ENCODE peak calls at places on chromosomes 3 and 15, in nine cellular contexts. One of them, this sample, is unnamed. For H3K4me1 and H3K36me3, the result is how much of the 10 kb centered on the place peaks cover.

GRCh38 chr3:57006048-57006709 is 54.3 kb upstream of the SPATA12 start:
- DNase-seq in GM23248: no peak
- DNase-seq in SK-N-SH: no peak
- DNase-seq in ovary: no peak
- DNase-seq in endodermal cell: no peak
- DNase-seq in breast epithelium: no peak
- DNase-seq in MM.1S: no peak
- DNase-seq in tibial artery: no peak
- DNase-seq in heart left ventricle: no peak
- DNase-seq in this sample: no peak

GRCh38 chr3:138774529-138775253 is 60.0 kb downstream of the PIK3CB start:
- DNase-seq in heart left ventricle: peak
- DNase-seq in ovary: no peak
- DNase-seq in breast epithelium: peak
- DNase-seq in MM.1S: peak
- DNase-seq in endodermal cell: no peak
- DNase-seq in GM23248: peak
- DNase-seq in tibial artery: peak
- DNase-seq in SK-N-SH: peak
- DNase-seq in this sample: peak

GRCh38 chr3:192026656-192027055 is 565.7 kb downstream of the PYDC2 start:
- DNase-seq in MM.1S: no peak
- DNase-seq in heart left ventricle: no peak
- DNase-seq in endodermal cell: no peak
- DNase-seq in GM23248: no peak
- DNase-seq in breast epithelium: no peak
- DNase-seq in ovary: no peak
- DNase-seq in tibial artery: no peak
- DNase-seq in SK-N-SH: no peak
- DNase-seq in this sample: no peak

GRCh38 chr15:95295311-95295710 is 1035.2 kb upstream of the NR2F2 start:
- DNase-seq in GM23248: no peak
- DNase-seq in heart left ventricle: no peak
- DNase-seq in ovary: no peak
- DNase-seq in breast epithelium: no peak
- DNase-seq in SK-N-SH: no peak
- DNase-seq in MM.1S: no peak
- DNase-seq in tibial artery: no peak
- DNase-seq in endodermal cell: no peak
- DNase-seq in this sample: no peak

GRCh38 chr3:152595975-152596832 is 238.7 kb upstream of the P2RY1 start:
- DNase-seq in heart left ventricle: peak
- DNase-seq in ovary: peak
- DNase-seq in SK-N-SH: no peak
- DNase-seq in MM.1S: peak
- DNase-seq in GM23248: peak
- DNase-seq in endodermal cell: no peak
- DNase-seq in tibial artery: peak
- DNase-seq in breast epithelium: no peak
- DNase-seq in this sample: peak

GRCh38 chr3:126679831-126680677 is 24.0 kb upstream of the CHCHD6 start:
- DNase-seq in SK-N-SH: peak
- DNase-seq in tibial artery: no peak
- DNase-seq in breast epithelium: peak
- DNase-seq in endodermal cell: no peak
- DNase-seq in heart left ventricle: no peak
- DNase-seq in MM.1S: no peak
- DNase-seq in ovary: no peak
- DNase-seq in GM23248: peak
- DNase-seq in this sample: no peak

GRCh38 chr3:71376911-71377310 is 206.6 kb downstream of the FOXP1 start:
- DNase-seq in GM23248: no peak
- DNase-seq in endodermal cell: no peak
- DNase-seq in breast epithelium: no peak
- DNase-seq in heart left ventricle: no peak
- DNase-seq in SK-N-SH: no peak
- DNase-seq in ovary: no peak
- DNase-seq in tibial artery: no peak
- DNase-seq in MM.1S: no peak
- DNase-seq in this sample: no peak

GRCh38 chr3:70849911-70850699 is 537.7 kb upstream of the MDFIC2 start:
- DNase-seq in endodermal cell: no peak
- DNase-seq in GM23248: peak
- DNase-seq in ovary: peak
- DNase-seq in MM.1S: no peak
- DNase-seq in tibial artery: no peak
- DNase-seq in heart left ventricle: no peak
- DNase-seq in SK-N-SH: no peak
- DNase-seq in breast epithelium: no peak
- DNase-seq in this sample: peak

GRCh38 chr15:78249131-78249530 is 14.8 kb upstream of the ACSBG1 start:
- DNase-seq in GM23248: no peak
- DNase-seq in heart left ventricle: no peak
- DNase-seq in ovary: no peak
- DNase-seq in SK-N-SH: no peak
- DNase-seq in tibial artery: no peak
- DNase-seq in endodermal cell: no peak
- DNase-seq in breast epithelium: no peak
- DNase-seq in MM.1S: no peak
- DNase-seq in this sample: no peak

GRCh38 chr3:28042095-28042635 is 199.3 kb upstream of the CMC1 start:
- DNase-seq in tibial artery: no peak
- DNase-seq in breast epithelium: no peak
- DNase-seq in MM.1S: no peak
- DNase-seq in SK-N-SH: no peak
- DNase-seq in ovary: no peak
- DNase-seq in heart left ventricle: no peak
- DNase-seq in endodermal cell: no peak
- DNase-seq in GM23248: no peak
- DNase-seq in this sample: no peak

GRCh38 chr3:175107231-175107630 is 248.1 kb downstream of the NAALADL2 start:
- DNase-seq in tibial artery: no peak
- DNase-seq in GM23248: no peak
- DNase-seq in MM.1S: no peak
- DNase-seq in endodermal cell: no peak
- DNase-seq in SK-N-SH: no peak
- DNase-seq in heart left ventricle: no peak
- DNase-seq in breast epithelium: no peak
- DNase-seq in ovary: no peak
- DNase-seq in this sample: no peak

GRCh38 chr3:193297421-193297820 is 56.4 kb downstream of the PLAAT1 start:
- DNase-seq in MM.1S: no peak
- DNase-seq in GM23248: peak
- DNase-seq in tibial artery: no peak
- DNase-seq in breast epithelium: no peak
- DNase-seq in ovary: no peak
- DNase-seq in endodermal cell: no peak
- DNase-seq in heart left ventricle: no peak
- DNase-seq in SK-N-SH: no peak
- DNase-seq in this sample: no peak

GRCh38 chr15:51121118-51121517 is 26.4 kb upstream of the TNFAIP8L3 start:
- DNase-seq in breast epithelium: no peak
- DNase-seq in heart left ventricle: no peak
- DNase-seq in MM.1S: no peak
- DNase-seq in GM23248: peak
- DNase-seq in endodermal cell: no peak
- DNase-seq in tibial artery: peak
- DNase-seq in ovary: peak
- DNase-seq in SK-N-SH: no peak
- DNase-seq in this sample: peak

GRCh38 chr3:149566296-149566945 is 91.4 kb downstream of the WWTR1 start:
- DNase-seq in heart left ventricle: no peak
- DNase-seq in breast epithelium: no peak
- DNase-seq in GM23248: peak
- DNase-seq in ovary: no peak
- DNase-seq in endodermal cell: no peak
- DNase-seq in tibial artery: no peak
- DNase-seq in SK-N-SH: no peak
- DNase-seq in MM.1S: no peak
- DNase-seq in this sample: no peak

DNA sequence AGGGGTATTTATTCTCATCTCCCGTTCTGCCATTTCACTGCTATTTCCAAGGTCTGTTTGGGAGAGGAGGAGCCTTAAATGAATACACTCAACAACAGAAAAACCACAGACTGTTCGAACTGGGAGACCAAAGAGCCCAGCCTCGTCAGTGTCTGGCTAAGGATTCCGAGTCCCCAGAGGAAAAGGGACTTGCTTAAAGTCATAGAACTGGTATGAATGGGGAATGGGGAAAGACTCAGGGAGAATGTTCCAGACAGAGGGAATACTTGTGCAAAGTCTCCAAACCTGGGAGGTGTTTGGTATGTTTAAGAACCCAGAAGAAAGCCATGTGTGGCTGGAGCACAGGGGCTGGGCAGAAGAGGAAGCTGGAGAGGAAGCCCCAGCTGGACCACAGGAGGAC is 46.9 kb downstream of the FAM43A start:
- DNase-seq in endodermal cell: no peak
- DNase-seq in heart left ventricle: no peak
- DNase-seq in tibial artery: no peak
- DNase-seq in ovary: no peak
- DNase-seq in GM23248: no peak
- DNase-seq in breast epithelium: no peak
- DNase-seq in SK-N-SH: no peak
- DNase-seq in MM.1S: no peak
- DNase-seq in this sample: no peak
- H3K4me1 ChIP-seq in endodermal cell: under half
- H3K4me1 ChIP-seq in heart left ventricle: under half
- H3K4me1 ChIP-seq in tibial artery: under half
- H3K4me1 ChIP-seq in ovary: under half
- H3K4me1 ChIP-seq in GM23248: under half
- H3K4me1 ChIP-seq in breast epithelium: under half
- H3K4me1 ChIP-seq in SK-N-SH: under half
- H3K4me1 ChIP-seq in MM.1S: under half
- H3K4me1 ChIP-seq in this sample: under half

GRCh38 chr3:12956316-12956660 is 114.9 kb upstream of the RPL32 start:
- DNase-seq in endodermal cell: no peak
- DNase-seq in breast epithelium: no peak
- DNase-seq in ovary: no peak
- DNase-seq in GM23248: no peak
- DNase-seq in SK-N-SH: no peak
- DNase-seq in MM.1S: no peak
- DNase-seq in heart left ventricle: peak
- DNase-seq in tibial artery: no peak
- DNase-seq in this sample: no peak

GRCh38 chr3:12957824-12958792 is 115.1 kb downstream of the IQSEC1 start:
- DNase-seq in SK-N-SH: no peak
- DNase-seq in GM23248: no peak
- DNase-seq in MM.1S: no peak
- DNase-seq in heart left ventricle: no peak
- DNase-seq in endodermal cell: no peak
- DNase-seq in tibial artery: no peak
- DNase-seq in breast epithelium: no peak
- DNase-seq in ovary: no peak
- DNase-seq in this sample: no peak

GRCh38 chr3:12959395-12959794 is 113.8 kb downstream of the IQSEC1 start:
- DNase-seq in ovary: no peak
- DNase-seq in GM23248: no peak
- DNase-seq in tibial artery: peak
- DNase-seq in MM.1S: no peak
- DNase-seq in endodermal cell: no peak
- DNase-seq in breast epithelium: no peak
- DNase-seq in heart left ventricle: no peak
- DNase-seq in SK-N-SH: no peak
- DNase-seq in this sample: no peak

GRCh38 chr3:12955651-12956315 is 114.4 kb upstream of the RPL32 start:
- DNase-seq in tibial artery: no peak
- DNase-seq in SK-N-SH: no peak
- DNase-seq in breast epithelium: no peak
- DNase-seq in ovary: no peak
- DNase-seq in GM23248: no peak
- DNase-seq in MM.1S: no peak
- DNase-seq in endodermal cell: no peak
- DNase-seq in heart left ventricle: peak
- DNase-seq in this sample: no peak

GRCh38 chr3:12957334-12957733 is 115.9 kb downstream of the IQSEC1 start:
- DNase-seq in ovary: no peak
- DNase-seq in heart left ventricle: no peak
- DNase-seq in breast epithelium: no peak
- DNase-seq in endodermal cell: no peak
- DNase-seq in tibial artery: no peak
- DNase-seq in MM.1S: no peak
- DNase-seq in GM23248: no peak
- DNase-seq in SK-N-SH: no peak
- DNase-seq in this sample: no peak
- H3K36me3 ChIP-seq in ovary: under half
- H3K36me3 ChIP-seq in heart left ventricle: under half
- H3K36me3 ChIP-seq in breast epithelium: under half
- H3K36me3 ChIP-seq in endodermal cell: under half
- H3K36me3 ChIP-seq in tibial artery: under half
- H3K36me3 ChIP-seq in MM.1S: under half
- H3K36me3 ChIP-seq in GM23248: under half
- H3K36me3 ChIP-seq in SK-N-SH: under half
- H3K36me3 ChIP-seq in this sample: under half

GRCh38 chr15:68812596-68813548 is 7.8 kb downstream of the ANP32A start:
- DNase-seq in tibial artery: no peak
- DNase-seq in heart left ventricle: no peak
- DNase-seq in ovary: no peak
- DNase-seq in breast epithelium: peak
- DNase-seq in SK-N-SH: no peak
- DNase-seq in endodermal cell: no peak
- DNase-seq in GM23248: peak
- DNase-seq in MM.1S: no peak
- DNase-seq in this sample: no peak
- H3K4me1 ChIP-seq in tibial artery: under half
- H3K4me1 ChIP-seq in heart left ventricle: half or more
- H3K4me1 ChIP-seq in ovary: under half
- H3K4me1 ChIP-seq in breast epithelium: under half
- H3K4me1 ChIP-seq in SK-N-SH: half or more
- H3K4me1 ChIP-seq in endodermal cell: under half
- H3K4me1 ChIP-seq in GM23248: under half
- H3K4me1 ChIP-seq in MM.1S: under half
- H3K4me1 ChIP-seq in this sample: under half

GRCh38 chr3:15723624-15723884 is 74.2 kb downstream of the ANKRD28 start:
- DNase-seq in tibial artery: no peak
- DNase-seq in ovary: no peak
- DNase-seq in GM23248: no peak
- DNase-seq in breast epithelium: no peak
- DNase-seq in endodermal cell: no peak
- DNase-seq in SK-N-SH: no peak
- DNase-seq in heart left ventricle: no peak
- DNase-seq in MM.1S: no peak
- DNase-seq in this sample: no peak

GRCh38 chr3:15726881-15727280 is 70.9 kb downstream of the ANKRD28 start:
- DNase-seq in GM23248: no peak
- DNase-seq in ovary: no peak
- DNase-seq in tibial artery: no peak
- DNase-seq in heart left ventricle: no peak
- DNase-seq in SK-N-SH: no peak
- DNase-seq in breast epithelium: no peak
- DNase-seq in endodermal cell: no peak
- DNase-seq in MM.1S: no peak
- DNase-seq in this sample: no peak

GRCh38 chr3:15726043-15726442 is 71.7 kb downstream of the ANKRD28 start:
- DNase-seq in endodermal cell: no peak
- DNase-seq in ovary: no peak
- DNase-seq in GM23248: peak
- DNase-seq in breast epithelium: no peak
- DNase-seq in SK-N-SH: no peak
- DNase-seq in MM.1S: no peak
- DNase-seq in tibial artery: no peak
- DNase-seq in heart left ventricle: no peak
- DNase-seq in this sample: no peak

GRCh38 chr3:15722877-15723623 is 74.7 kb downstream of the ANKRD28 start:
- DNase-seq in endodermal cell: no peak
- DNase-seq in GM23248: no peak
- DNase-seq in breast epithelium: no peak
- DNase-seq in SK-N-SH: no peak
- DNase-seq in tibial artery: no peak
- DNase-seq in heart left ventricle: no peak
- DNase-seq in MM.1S: no peak
- DNase-seq in ovary: no peak
- DNase-seq in this sample: no peak

GRCh38 chr3:15724446-15724845 is 73.3 kb downstream of the ANKRD28 start:
- DNase-seq in MM.1S: no peak
- DNase-seq in breast epithelium: no peak
- DNase-seq in SK-N-SH: no peak
- DNase-seq in endodermal cell: no peak
- DNase-seq in heart left ventricle: no peak
- DNase-seq in ovary: no peak
- DNase-seq in tibial artery: no peak
- DNase-seq in GM23248: peak
- DNase-seq in this sample: no peak
- H3K36me3 ChIP-seq in MM.1S: under half
- H3K36me3 ChIP-seq in breast epithelium: under half
- H3K36me3 ChIP-seq in SK-N-SH: half or more
- H3K36me3 ChIP-seq in endodermal cell: under half
- H3K36me3 ChIP-seq in heart left ventricle: under half
- H3K36me3 ChIP-seq in ovary: under half
- H3K36me3 ChIP-seq in tibial artery: under half
- H3K36me3 ChIP-seq in GM23248: half or more
- H3K36me3 ChIP-seq in this sample: under half